ENCODE peak calls at places on chromosomes 2 and 18, in four cellular contexts. X is colonic mucosa, C is mesenchymal stem cell, K is mesendoderm. L is an unnamed sample.

GRCh38 chr2:181788883-181789555 is 102.5 kb upstream of the ITPRID2 start:
- DNase-seq in X (peak; percentile 36), C (no peak), K (no peak), L (no peak)

GRCh38 chr2:163157891-163158511 is 319.4 kb upstream of the KCNH7 start:
- DNase-seq in X (no peak), C (peak; percentile 78), K (no peak), L (no peak)

GRCh38 chr2:68342470-68342869 is 22.6 kb upstream of the PLEK start:
- DNase-seq in X (no peak), C (no peak), K (no peak), L (no peak)

GRCh38 chr2:67666386-67667053 is 269.4 kb downstream of the ETAA1 start:
- DNase-seq in X (no peak), C (no peak), K (no peak), L (no peak)

GRCh38 chr2:65435625-65436168 is 3.3 kb upstream of the SPRED2 start:
- DNase-seq in X (peak; percentile 82), C (peak; percentile 91), K (peak; percentile 92), L (no peak)

GRCh38 chr18:8952174-8952573 is 150.3 kb upstream of the NDUFV2 start:
- DNase-seq in X (no peak), C (no peak), K (no peak), L (no peak)

GRCh38 chr2:11657646-11658045 is 12.3 kb downstream of the NTSR2 start:
- DNase-seq in X (no peak), C (no peak), K (no peak), L (no peak)

GRCh38 chr2:101883860-101884259 is 107.9 kb upstream of the IL1R2 start:
- DNase-seq in X (peak; percentile 50), C (peak; percentile 72), K (peak; percentile 45), L (no peak)

GRCh38 chr2:10369269-10370255 is 66.9 kb downstream of the HPCAL1 start:
- DNase-seq in X (peak; percentile 60), C (no peak), K (no peak), L (no peak)

GRCh38 chr2:215505044-215505786 is 69.3 kb upstream of the FN1 start:
- DNase-seq in X (peak; percentile 54), C (peak; percentile 41), K (peak; percentile 47), L (no peak)

GRCh38 chr2:172427990-172428840 is 829 bp downstream of the ITGA6 start:
- DNase-seq in X (peak; percentile 77), C (peak; percentile 36), K (peak; percentile 78), L (peak; percentile 51)

GRCh38 chr2:215540646-215541045 is 104.8 kb upstream of the FN1 start:
- DNase-seq in X (no peak), C (no peak), K (no peak), L (no peak)

GRCh38 chr2:30759481-30759880 is 47.8 kb downstream of the CAPN13 start:
- DNase-seq in X (no peak), C (no peak), K (no peak), L (no peak)

GRCh38 chr2:101157272-101157671 is 6.1 kb upstream of the TBC1D8 start:
- DNase-seq in X (no peak), C (no peak), K (no peak), L (no peak)

GRCh38 chr2:28437918-28438317 is 45.3 kb downstream of the FOSL2 start:
- DNase-seq in X (no peak), C (no peak), K (no peak), L (no peak)

GRCh38 chr18:10020176-10020575 is 106.4 kb downstream of the VAPA start:
- DNase-seq in X (no peak), C (peak; percentile 64), K (no peak), L (no peak)

GRCh38 chr2:47021301-47022009 is 105.8 kb upstream of the MCFD2 start:
- DNase-seq in X (no peak), C (no peak), K (no peak), L (no peak)

GRCh38 chr2:234566622-234567021 is 69.7 kb upstream of the ARL4C start:
- DNase-seq in X (no peak), C (no peak), K (no peak), L (no peak)

GRCh38 chr2:128490881-128491778 is 172.5 kb upstream of the HS6ST1 start:
- DNase-seq in X (no peak), C (no peak), K (no peak), L (no peak)

GRCh38 chr2:23571527-23572295 is 186.7 kb downstream of the KLHL29 start:
- DNase-seq in X (no peak), C (no peak), K (no peak), L (no peak)

GRCh38 chr2:73291461-73292315 is 1.7 kb downstream of the EGR4 start:
- DNase-seq in X (no peak), C (no peak), K (peak; percentile 77), L (peak; percentile 48)

GRCh38 chr2:31384351-31384750 is 30.2 kb downstream of the XDH start:
- DNase-seq in X (no peak), C (peak; percentile 82), K (peak; percentile 18), L (no peak)

GRCh38 chr2:105804266-105804665 is 59.6 kb downstream of the NCK2 start:
- DNase-seq in X (no peak), C (no peak), K (no peak), L (no peak)

GRCh38 chr2:121506187-121506586 is 24.5 kb upstream of the RNU4ATAC start:
- DNase-seq in X (no peak), C (no peak), K (no peak), L (no peak)

GRCh38 chr2:43139501-43139900 is 86.9 kb downstream of the ZFP36L2 start:
- DNase-seq in X (no peak), C (no peak), K (no peak), L (no peak)

DNA sequence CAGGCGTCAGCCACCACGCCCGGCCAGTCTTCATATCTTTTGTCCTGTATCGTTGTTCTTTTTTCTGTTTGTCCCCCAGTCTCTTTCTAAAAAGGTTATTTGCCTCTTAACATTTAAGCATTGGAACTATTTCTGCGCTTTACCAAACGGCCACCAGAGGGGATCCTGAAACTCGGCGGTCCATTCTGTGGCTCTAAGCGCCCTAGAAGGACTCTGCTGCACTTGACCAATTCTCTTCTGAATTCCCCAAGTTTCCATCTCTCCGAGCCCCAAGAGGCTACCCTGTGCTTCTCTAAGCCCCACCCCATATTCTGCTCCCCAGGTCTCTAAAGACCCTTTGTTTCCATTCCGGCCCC is 33.1 kb upstream of the REG3G start:
- DNase-seq in X (no peak), C (peak; percentile 36), K (peak; percentile 72), L (peak; percentile 44)
- H3K4me3 ChIP-seq in X (no peak overlapping the region), C (no peak overlapping the region), K (peak overlapping the region; percentile 17), L (peak overlapping the region; percentile 53)

DNA sequence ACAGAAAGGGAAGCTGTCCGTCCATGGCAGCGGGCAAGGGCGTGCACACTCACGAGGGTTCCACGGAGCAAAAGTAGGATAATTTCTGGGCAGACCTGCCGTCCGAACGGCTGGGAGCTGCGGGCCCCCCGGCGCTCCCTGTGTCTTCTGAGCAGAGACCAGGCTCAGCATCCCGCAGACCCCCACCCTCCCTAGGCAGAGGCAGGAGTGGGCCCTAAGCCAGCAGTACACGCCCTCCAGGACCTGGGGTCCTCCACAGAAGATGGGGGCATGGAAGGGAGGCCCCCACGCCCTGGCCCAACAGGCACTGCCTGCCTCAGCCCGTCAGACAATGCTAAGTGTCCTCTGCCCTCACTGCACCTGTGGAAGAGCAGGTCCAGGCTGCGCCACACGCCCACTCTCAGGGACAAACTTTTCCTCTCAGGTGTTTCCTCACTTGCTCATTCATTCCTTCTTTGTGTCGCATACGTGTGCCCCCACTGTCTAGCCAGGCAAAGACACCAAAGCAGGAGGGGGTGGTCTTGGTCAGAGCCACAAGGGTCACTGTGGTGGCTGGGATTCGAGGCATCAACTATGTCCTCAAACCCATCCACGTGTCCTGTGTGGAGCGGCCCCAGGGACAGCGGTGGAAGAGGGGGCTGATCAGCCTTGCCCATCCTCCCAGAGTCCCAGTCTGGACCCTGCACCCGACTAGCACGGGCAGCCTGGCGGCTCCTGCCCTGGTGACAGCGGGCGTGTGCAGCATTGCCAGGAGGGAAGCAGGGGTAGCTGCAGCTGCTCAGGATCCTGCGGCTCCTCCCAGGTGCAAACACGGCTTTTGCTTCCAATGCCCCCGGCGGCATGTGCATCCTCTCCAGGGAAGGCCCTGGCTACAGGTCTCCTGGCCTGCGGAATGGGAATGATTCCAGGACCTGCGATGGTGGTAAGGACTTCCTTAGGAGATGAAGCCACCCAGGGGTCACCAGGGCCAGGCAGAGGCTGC is 2.4 kb upstream of the GPC1 start:
- DNase-seq in X (no peak), C (no peak), K (no peak), L (no peak)
- H3K9ac ChIP-seq in X (no peak overlapping the region), C (peak overlapping the region; percentile 88), K (no peak overlapping the region), L (peak overlapping the region; percentile 87)

GRCh38 chr2:70099270-70099669 is 12.0 kb downstream of the PCBP1 start:
- DNase-seq in X (no peak), C (no peak), K (no peak), L (no peak)

GRCh38 chr2:70103531-70104061 is 16.3 kb downstream of the PCBP1 start:
- DNase-seq in X (no peak), C (no peak), K (no peak), L (no peak)

GRCh38 chr2:70101174-70101573 is 13.9 kb downstream of the PCBP1 start:
- DNase-seq in X (no peak), C (no peak), K (no peak), L (no peak)

DNA sequence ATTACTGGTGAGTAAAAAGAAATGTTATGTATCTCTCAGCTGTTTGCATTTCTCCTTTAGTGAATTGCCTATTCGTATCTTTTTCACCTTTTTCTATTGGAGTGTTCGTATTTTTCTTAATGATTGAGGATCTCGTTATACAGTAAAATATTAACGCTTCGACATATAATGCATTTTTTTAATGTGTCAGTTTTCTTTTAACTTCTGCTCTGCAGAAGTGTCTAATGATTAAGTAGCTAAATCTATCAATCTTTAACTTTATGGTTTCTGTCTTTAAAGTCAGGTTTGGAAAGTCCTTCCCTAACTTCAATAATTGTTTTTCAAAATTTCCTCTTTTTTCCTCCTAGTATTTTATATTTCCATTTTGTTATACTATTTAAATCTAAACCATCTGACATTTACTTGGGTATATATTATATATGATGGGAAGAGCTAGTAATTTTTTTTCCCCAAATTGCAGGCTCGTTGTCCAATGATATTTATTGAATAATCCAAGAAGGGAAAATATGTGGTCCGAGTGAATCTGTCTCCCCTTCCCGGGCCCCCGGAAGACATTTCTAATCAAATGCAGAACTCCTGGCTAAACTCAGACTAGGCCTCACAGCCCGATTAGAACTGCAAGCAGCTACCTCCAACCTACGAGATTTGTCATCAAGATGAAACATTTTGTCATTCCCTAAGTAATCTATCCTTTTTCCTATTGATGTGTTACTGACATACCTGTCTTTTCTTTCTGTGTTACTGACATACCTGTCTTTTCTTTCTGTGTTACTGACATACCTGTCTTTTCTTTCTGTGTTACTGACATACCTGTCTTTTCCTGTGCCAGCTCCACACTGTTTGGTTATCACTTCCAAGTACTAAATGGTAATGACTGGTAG is 17.2 kb downstream of the PCBP1 start:
- DNase-seq in X (no peak), C (peak; percentile 58), K (peak; percentile 76), L (no peak)
- H3K4me3 ChIP-seq in X (no peak overlapping the region), C (peak overlapping the region; percentile 64), K (no peak overlapping the region), L (no peak overlapping the region)

DNA sequence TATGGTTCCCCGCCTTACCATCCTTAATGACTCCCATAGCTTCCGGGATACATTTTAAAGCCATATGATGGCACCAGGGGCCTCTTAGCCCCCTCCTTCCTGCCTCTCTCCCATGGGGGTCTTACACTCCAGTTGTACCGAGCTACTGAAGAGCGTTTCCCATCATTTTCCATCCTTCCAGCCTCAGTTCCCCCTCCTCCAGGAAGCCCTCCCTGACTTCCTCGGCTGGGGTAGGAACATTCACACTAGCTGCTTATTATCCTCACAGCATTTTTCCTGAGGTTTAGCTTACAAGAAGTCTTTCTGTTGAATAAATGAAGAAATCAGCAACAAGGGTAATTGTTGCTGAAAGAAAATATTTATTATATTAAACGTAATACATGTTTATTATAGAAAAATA is 41.1 kb downstream of the LRRFIP1 start:
- DNase-seq in X (no peak), C (no peak), K (no peak), L (no peak)
- H3K9ac ChIP-seq in X (no peak overlapping the region), C (no peak overlapping the region), K (no peak overlapping the region), L (no peak overlapping the region)

L was measured in NT2/D1.